ENCODE peak calls at places on chromosomes 12 and 14, in four cellular contexts. I, M, P and R are unnamed samples.

GRCh38 chr14:23513005-23513412 is 38.6 kb downstream of the ZFHX2 start:
- DNase-seq in I (no peak), M (no peak), P (no peak), R (no peak)

GRCh38 chr12:77696183-77696582 is 134.5 kb upstream of the NAV3 start:
- DNase-seq in I (no peak), M (no peak), P (no peak), R (no peak)

GRCh38 chr12:106580671-106581508 is 1.9 kb upstream of the RFX4 start:
- DNase-seq in I (no peak), M (no peak), P (no peak), R (no peak)

GRCh38 chr12:70002912-70003255 is 177.9 kb downstream of the MYRFL start:
- DNase-seq in I (no peak), M (no peak), P (no peak), R (no peak)

GRCh38 chr14:88628452-88628851 is 65.6 kb downstream of the ZC3H14 start:
- DNase-seq in I (no peak), M (no peak), P (no peak), R (no peak)

GRCh38 chr14:59484611-59485174 is 376 bp downstream of the JKAMP start:
- DNase-seq in I (no peak), M (no peak), P (no peak), R (no peak)

GRCh38 chr14:103329421-103330347 is 4.4 kb upstream of the EIF5 start:
- DNase-seq in I (no peak), M (no peak), P (no peak), R (peak; percentile 79)

GRCh38 chr12:82867782-82868505 is 181.2 kb downstream of the TMTC2 start:
- DNase-seq in I (no peak), M (no peak), P (no peak), R (no peak)

GRCh38 chr12:14514154-14514842 is 53.4 kb downstream of the PLBD1 start:
- DNase-seq in I (peak; percentile 71), M (no peak), P (no peak), R (no peak)

GRCh38 chr14:59481407-59482119 is 2.6 kb downstream of the L3HYPDH start:
- DNase-seq in I (no peak), M (no peak), P (no peak), R (no peak)

GRCh38 chr14:36513451-36514277 is 6.4 kb downstream of the NKX2-1 start:
- DNase-seq in I (no peak), M (no peak), P (no peak), R (no peak)

GRCh38 chr14:100271247-100271939 is 32.4 kb downstream of the YY1 start:
- DNase-seq in I (no peak), M (no peak), P (no peak), R (no peak)

GRCh38 chr12:124109760-124110159 is 136.7 kb downstream of the ZNF664 start:
- DNase-seq in I (peak; percentile 49), M (no peak), P (no peak), R (no peak)

GRCh38 chr12:14910090-14910915 is 24.6 kb upstream of the MGP start:
- DNase-seq in I (peak; percentile 55), M (no peak), P (no peak), R (no peak)

GRCh38 chr12:65941388-65941787 is 117.1 kb downstream of the HMGA2 start:
- DNase-seq in I (no peak), M (no peak), P (no peak), R (no peak)

GRCh38 chr14:99479160-99479902 is 1.3 kb downstream of the SETD3 start:
- DNase-seq in I (no peak), M (no peak), P (no peak), R (no peak)

GRCh38 chr14:50452285-50452684 is 55.6 kb upstream of the CDKL1 start:
- DNase-seq in I (no peak), M (no peak), P (no peak), R (no peak)

GRCh38 chr12:212799-213526 is 994 bp downstream of the SLC6A12 start:
- DNase-seq in I (no peak), M (peak; percentile 55), P (no peak), R (peak; percentile 69)

GRCh38 chr12:122868471-122869177 is 27.3 kb downstream of the VPS37B start:
- DNase-seq in I (no peak), M (no peak), P (no peak), R (no peak)

GRCh38 chr12:122869207-122869973 is 26.5 kb downstream of the VPS37B start:
- DNase-seq in I (no peak), M (no peak), P (no peak), R (no peak)

GRCh38 chr12:122866379-122866778 is 29.5 kb downstream of the VPS37B start:
- DNase-seq in I (no peak), M (no peak), P (no peak), R (no peak)

GRCh38 chr12:122866950-122867607 is 28.8 kb downstream of the VPS37B start:
- DNase-seq in I (no peak), M (no peak), P (no peak), R (no peak)

GRCh38 chr12:122867701-122868461 is 28.0 kb downstream of the VPS37B start:
- DNase-seq in I (no peak), M (peak; percentile 81), P (no peak), R (peak; percentile 76)
- H3K4me1 ChIP-seq in I (no peaks in the 10 kb centered on the region), M (peaks cover 97% of the 10 kb centered on the region), P (peaks cover 48% of the 10 kb centered on the region), R (no peaks in the 10 kb centered on the region)

GRCh38 chr12:6332459-6332858 is 9.4 kb downstream of the TNFRSF1A start:
- DNase-seq in I (no peak), M (no peak), P (no peak), R (no peak)
- H3K4me3 ChIP-seq in I (no peak overlapping the region), M (no peak overlapping the region), P (no peak overlapping the region), R (no peak overlapping the region)

DNA sequence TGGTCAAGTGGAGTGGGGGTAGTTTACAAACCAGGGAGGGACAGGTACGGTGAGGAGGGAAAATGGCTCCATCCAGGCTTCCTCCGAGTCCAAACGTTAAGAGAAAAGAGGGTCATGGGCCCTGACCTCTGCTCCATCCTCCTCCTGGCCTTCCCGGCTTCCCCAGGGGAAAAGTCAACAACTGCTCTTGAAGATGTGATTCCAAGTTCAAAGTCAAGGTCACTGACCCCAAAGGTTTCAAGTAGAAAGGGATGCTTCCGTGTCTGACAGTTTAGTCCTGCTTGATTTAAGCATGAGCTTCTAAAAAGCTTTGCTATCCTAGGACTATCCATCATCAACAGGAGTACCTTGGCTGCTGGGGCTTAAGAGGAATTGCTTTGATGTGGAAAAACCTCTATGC is 28.4 kb downstream of the CCDC88C start:
- DNase-seq in I (no peak), M (no peak), P (no peak), R (no peak)
- H3K4me1 ChIP-seq in I (no peaks in the 10 kb centered on the region), M (peaks cover 15% of the 10 kb centered on the region), P (no peaks in the 10 kb centered on the region), R (no peaks in the 10 kb centered on the region)

GRCh38 chr14:31224808-31225207 is 17.2 kb upstream of the HECTD1 start:
- DNase-seq in I (no peak), M (no peak), P (no peak), R (no peak)
- H3K4me3 ChIP-seq in I (no peak overlapping the region), M (no peak overlapping the region), P (no peak overlapping the region), R (no peak overlapping the region)

GRCh38 chr12:13173537-13173936 is 23.0 kb upstream of the EMP1 start:
- DNase-seq in I (peak; percentile 72), M (peak; percentile 55), P (peak; percentile 62), R (peak; percentile 83)
- H3K4me1 ChIP-seq in I (peaks cover 98% of the 10 kb centered on the region), M (peaks cover 11% of the 10 kb centered on the region), P (peaks cover 30% of the 10 kb centered on the region), R (no peaks in the 10 kb centered on the region)

GRCh38 chr12:93315907-93316622 is 61.7 kb upstream of the NUDT4 start:
- DNase-seq in I (no peak), M (no peak), P (no peak), R (no peak)
- H3K4me3 ChIP-seq in I (peak overlapping the region; percentile 54), M (no peak overlapping the region), P (no peak overlapping the region), R (no peak overlapping the region)

GRCh38 chr14:55577229-55577628 is 2.8 kb upstream of the KTN1 start:
- DNase-seq in I (no peak), M (no peak), P (no peak), R (no peak)

GRCh38 chr14:55580401-55581010 is 499 bp downstream of the KTN1 start:
- DNase-seq in I (no peak), M (peak; percentile 63), P (no peak), R (peak; percentile 84)

GRCh38 chr14:55581011-55581806 is 1.2 kb downstream of the KTN1 start:
- DNase-seq in I (no peak), M (peak; percentile 44), P (no peak), R (peak; percentile 79)

GRCh38 chr14:55578511-55578910 is 1.5 kb upstream of the KTN1 start:
- DNase-seq in I (no peak), M (no peak), P (no peak), R (no peak)

GRCh38 chr14:55579724-55580400 is at the start of gene KTN1:
- DNase-seq in I (peak; percentile 48), M (peak; percentile 87), P (peak; percentile 63), R (peak; percentile 94)
- H3K4me1 ChIP-seq in I (peaks cover 42% of the 10 kb centered on the region), M (peaks cover 61% of the 10 kb centered on the region), P (peaks cover 22% of the 10 kb centered on the region), R (peaks cover 9% of the 10 kb centered on the region)

GRCh38 chr12:112980491-112981158 is 2.3 kb downstream of the OAS2 start:
- DNase-seq in I (no peak), M (no peak), P (no peak), R (no peak)

GRCh38 chr12:112978163-112979081 is at the start of gene OAS2:
- DNase-seq in I (no peak), M (peak; percentile 40), P (peak; percentile 35), R (peak; percentile 77)

GRCh38 chr12:112977641-112978040 is 678 bp upstream of the OAS2 start:
- DNase-seq in I (no peak), M (peak; percentile 27), P (no peak), R (no peak)

GRCh38 chr12:112977139-112977538 is 1.2 kb upstream of the OAS2 start:
- DNase-seq in I (no peak), M (no peak), P (no peak), R (no peak)

GRCh38 chr12:112979281-112979680 is 962 bp downstream of the OAS2 start:
- DNase-seq in I (no peak), M (no peak), P (no peak), R (peak; percentile 55)
- H3K4me3 ChIP-seq in I (no peak overlapping the region), M (peak overlapping the region; percentile 69), P (peak overlapping the region; percentile 55), R (no peak overlapping the region)

GRCh38 chr12:12611512-12612306 is at the start of gene CREBL2:
- DNase-seq in I (peak; percentile 91), M (peak; percentile 94), P (peak; percentile 90), R (peak; percentile 97)

GRCh38 chr12:12613334-12613733 is 1.7 kb downstream of the CREBL2 start:
- DNase-seq in I (no peak), M (no peak), P (no peak), R (no peak)

GRCh38 chr12:12612403-12612802 is 727 bp downstream of the CREBL2 start:
- DNase-seq in I (no peak), M (no peak), P (no peak), R (no peak)

GRCh38 chr12:12616512-12617275 is 5.0 kb downstream of the CREBL2 start:
- DNase-seq in I (no peak), M (no peak), P (no peak), R (no peak)

GRCh38 chr12:12614342-12614741 is 2.7 kb downstream of the CREBL2 start:
- DNase-seq in I (no peak), M (no peak), P (no peak), R (no peak)
- H3K4me1 ChIP-seq in I (peaks cover 15% of the 10 kb centered on the region), M (peaks cover 54% of the 10 kb centered on the region), P (peaks cover 31% of the 10 kb centered on the region), R (no peaks in the 10 kb centered on the region)

GRCh38 chr12:49105504-49106120 is 5.0 kb downstream of the LMBR1L start:
- DNase-seq in I (no peak), M (peak; percentile 35), P (no peak), R (peak; percentile 79)
- H3K4me3 ChIP-seq in I (no peak overlapping the region), M (no peak overlapping the region), P (no peak overlapping the region), R (no peak overlapping the region)